ENCODE peak calls at places on chromosomes 1 and 21, in ten cellular contexts. I is bronchial epithelial cell; W is HFFc6; X is T-helper 9 cell; A is HTR-8/SVneo; E is activated naive CD8-positive, alpha-beta T cell treated with anti-CD3 and anti-CD28 coated beads for 36 hours; F is nephron progenitor cell; R is GM12891; N is mucosa of gallbladder; O is HT1080. T is an unnamed sample.

GRCh38 chr1:105437847-105438246 is 1618.6 kb upstream of the PRMT6 start:
- DNase-seq in E (no peak), I (no peak), W (no peak), N (no peak), F (no peak), R (no peak), X (no peak), O (no peak), A (no peak), T (no peak)

GRCh38 chr1:95096218-95096841 is 20.8 kb upstream of the TLCD4 start:
- DNase-seq in N (no peak), F (no peak), A (no peak), O (no peak), E (no peak), R (no peak), W (no peak), I (no peak), X (no peak), T (no peak)

GRCh38 chr1:15508700-15509487 is 15.1 kb downstream of the CASP9 start:
- DNase-seq in W (no peak), N (no peak), A (no peak), F (no peak), O (no peak), R (no peak), X (no peak), E (no peak), I (no peak), T (no peak)

GRCh38 chr1:172976222-172977041 is 74.3 kb downstream of the TNFSF18 start:
- DNase-seq in R (no peak), A (no peak), F (no peak), W (peak; percentile 84), X (no peak), O (peak; percentile 81), E (no peak), N (peak; percentile 73), I (peak; percentile 84), T (no peak)

GRCh38 chr1:156538711-156539440 is 33.5 kb downstream of the IQGAP3 start:
- DNase-seq in A (no peak), F (no peak), N (no peak), R (no peak), I (no peak), W (no peak), O (no peak), E (no peak), X (no peak), T (no peak)

GRCh38 chr21:41167348-41168342 is at the start of gene BACE2:
- DNase-seq in F (peak; percentile 82), E (peak; percentile 60), N (peak; percentile 80), X (no peak), W (peak; percentile 33), O (peak; percentile 55), A (no peak), I (peak; percentile 44), R (peak; percentile 60), T (peak; percentile 10)

GRCh38 chr1:174358344-174358743 is 89.4 kb upstream of the GPR52 start:
- DNase-seq in X (no peak), O (peak; percentile 6), E (no peak), F (no peak), N (peak; percentile 16), R (no peak), A (no peak), I (no peak), W (no peak), T (no peak)

GRCh38 chr1:38528600-38528999 is 331.0 kb downstream of the RRAGC start:
- DNase-seq in I (no peak), N (no peak), O (no peak), F (no peak), E (no peak), X (no peak), A (no peak), W (no peak), R (no peak), T (no peak)

GRCh38 chr1:232880354-232880753 is 70.1 kb upstream of the NTPCR start:
- DNase-seq in A (peak; percentile 25), X (no peak), W (no peak), N (no peak), O (peak; percentile 31), F (peak; percentile 12), R (no peak), E (no peak), I (peak; percentile 52), T (no peak)

GRCh38 chr1:23424171-23424959 is at the start of gene TCEA3:
- DNase-seq in O (no peak), R (peak; percentile 39), A (no peak), X (peak; percentile 12), W (no peak), E (peak; percentile 23), N (no peak), I (no peak), F (peak; percentile 44), T (peak; percentile 38)

GRCh38 chr1:208031932-208032320 is 121.0 kb upstream of the CD34 start:
- DNase-seq in X (no peak), E (no peak), I (no peak), R (no peak), A (no peak), W (no peak), F (no peak), O (no peak), N (no peak), T (no peak)

GRCh38 chr1:58439946-58440345 is 106.6 kb downstream of the OMA1 start:
- DNase-seq in O (no peak), I (no peak), F (no peak), E (no peak), W (no peak), X (no peak), A (no peak), N (no peak), R (no peak), T (no peak)

GRCh38 chr1:176989023-176989422 is 175.5 kb downstream of the ASTN1 start:
- DNase-seq in O (no peak), A (no peak), N (no peak), E (no peak), I (peak; percentile 93), F (no peak), W (no peak), R (no peak), X (no peak), T (no peak)

GRCh38 chr1:202067188-202067977 is 55.3 kb upstream of the GPR37L1 start:
- DNase-seq in A (no peak), X (no peak), O (no peak), N (no peak), E (no peak), W (no peak), F (no peak), I (no peak), R (no peak), T (no peak)

GRCh38 chr1:71656902-71657301 is 576.1 kb upstream of the ZRANB2 start:
- DNase-seq in E (no peak), N (no peak), O (no peak), I (no peak), X (no peak), W (no peak), A (no peak), R (no peak), F (no peak), T (no peak)

GRCh38 chr1:157289424-157290105 is 151.4 kb upstream of the ETV3 start:
- DNase-seq in O (no peak), F (no peak), A (no peak), X (no peak), R (no peak), I (no peak), W (no peak), E (no peak), N (no peak), T (no peak)

T was measured in CD4-positive, alpha-beta memory T cell.